ENCODE peak calls at places on chromosomes 7 and 10, in eight cellular contexts. S is neuronal stem cell; U is SJSA1; F is activated T-cell treated with anti-CD3 and anti-CD28 coated beads for 1 hour; R is naive thymus-derived CD8-positive, alpha-beta T cell; Q is cardiac fibroblast; K is heart left ventricle; X is foreskin fibroblast. J is an unnamed sample.

GRCh38 chr10:5632430-5632829 is 34.0 kb downstream of the ASB13 start:
- DNase-seq in S (no peak), U (no peak), F (no peak), R (no peak), Q (no peak), K (no peak), X (no peak), J (no peak)

GRCh38 chr7:111931958-111932357 is 274.2 kb downstream of the DOCK4 start:
- DNase-seq in S (no peak), U (no peak), F (no peak), R (no peak), Q (no peak), K (no peak), X (peak), J (no peak)

GRCh38 chr10:127195571-127196226 is 692 bp downstream of the INSYN2A start:
- DNase-seq in S (no peak), U (no peak), F (no peak), R (no peak), Q (peak), K (no peak), X (no peak), J (no peak)

GRCh38 chr10:85012305-85012704 is 683.9 kb downstream of the CCSER2 start:
- DNase-seq in S (no peak), U (no peak), F (no peak), R (no peak), Q (no peak), K (no peak), X (no peak), J (no peak)

GRCh38 chr7:45238806-45239205 is 81.2 kb downstream of the RAMP3 start:
- DNase-seq in S (no peak), U (no peak), F (no peak), R (no peak), Q (no peak), K (no peak), X (no peak), J (no peak)

GRCh38 chr7:44867073-44867990 is 18.0 kb downstream of the PURB start:
- DNase-seq in S (no peak), U (peak), F (no peak), R (no peak), Q (peak), K (no peak), X (peak), J (no peak)

GRCh38 chr10:42979181-42979580 is 97.7 kb upstream of the RET start:
- DNase-seq in S (no peak), U (no peak), F (no peak), R (no peak), Q (no peak), K (peak), X (no peak), J (no peak)

GRCh38 chr7:139065323-139065722 is 29.5 kb upstream of the ZC3HAV1L start:
- DNase-seq in S (no peak), U (no peak), F (no peak), R (no peak), Q (no peak), K (no peak), X (no peak), J (no peak)

GRCh38 chr10:87960230-87960629 is 96.8 kb downstream of the PTEN start:
- DNase-seq in S (no peak), U (peak), F (no peak), R (no peak), Q (no peak), K (no peak), X (no peak), J (no peak)

GRCh38 chr7:36644625-36645422 is 79.5 kb downstream of the AOAH start:
- DNase-seq in S (no peak), U (no peak), F (no peak), R (no peak), Q (no peak), K (no peak), X (no peak), J (no peak)

GRCh38 chr10:86779267-86780017 is 23.0 kb downstream of the BMPR1A start:
- DNase-seq in S (no peak), U (peak), F (no peak), R (no peak), Q (peak), K (no peak), X (peak), J (no peak)

GRCh38 chr7:84492128-84492527 is 297.5 kb upstream of the SEMA3A start:
- DNase-seq in S (no peak), U (no peak), F (no peak), R (no peak), Q (no peak), K (no peak), X (no peak), J (no peak)

GRCh38 chr10:86064219-86064618 is 302.4 kb downstream of the GRID1 start:
- DNase-seq in S (no peak), U (no peak), F (no peak), R (no peak), Q (no peak), K (no peak), X (no peak), J (no peak)

GRCh38 chr7:25879799-25880198 is 272.2 kb upstream of the NFE2L3 start:
- DNase-seq in S (no peak), U (no peak), F (no peak), R (no peak), Q (no peak), K (no peak), X (no peak), J (no peak)

GRCh38 chr10:84353052-84353803 is 24.8 kb downstream of the CCSER2 start:
- DNase-seq in S (no peak), U (no peak), F (no peak), R (no peak), Q (no peak), K (no peak), X (no peak), J (no peak)

GRCh38 chr10:133178357-133179127 is 18.5 kb downstream of the KNDC1 start:
- DNase-seq in S (no peak), U (no peak), F (no peak), R (no peak), Q (no peak), K (peak), X (no peak), J (no peak)

GRCh38 chr10:9621216-9621615 is 1396.5 kb upstream of the CELF2 start:
- DNase-seq in S (no peak), U (no peak), F (no peak), R (no peak), Q (no peak), K (no peak), X (no peak), J (no peak)

GRCh38 chr10:12793106-12793505 is 208.4 kb downstream of the CCDC3 start:
- DNase-seq in S (no peak), U (no peak), F (no peak), R (no peak), Q (no peak), K (no peak), X (no peak), J (no peak)

GRCh38 chr7:156842317-156842716 is 50.7 kb downstream of the LMBR1 start:
- DNase-seq in S (no peak), U (no peak), F (no peak), R (no peak), Q (peak), K (no peak), X (no peak), J (no peak)